ENCODE peak calls at places on chromosomes 5 and 9, in five cellular contexts. U, C, O, S and I are unnamed samples.

GRCh38 chr9:91273853-91274552 is 87.7 kb downstream of the AUH start:
- DNase-seq in U (no peak), C (peak), O (peak), S (no peak), I (peak)

GRCh38 chr5:64074533-64074932 is 91.1 kb upstream of the RNF180 start:
- DNase-seq in U (no peak), C (no peak), O (peak), S (no peak), I (no peak)

GRCh38 chr5:181042036-181042435 is 2.0 kb downstream of the BTNL9 start:
- DNase-seq in U (no peak), C (no peak), O (no peak), S (no peak), I (no peak)

GRCh38 chr9:26685857-26686256 is 206.7 kb downstream of the CAAP1 start:
- DNase-seq in U (no peak), C (no peak), O (peak), S (no peak), I (no peak)

GRCh38 chr5:39775458-39776365 is 350.9 kb upstream of the DAB2 start:
- DNase-seq in U (no peak), C (peak), O (peak), S (no peak), I (peak)

GRCh38 chr9:74821636-74822035 is 66.1 kb downstream of the TRPM6 start:
- DNase-seq in U (no peak), C (no peak), O (no peak), S (no peak), I (no peak)

GRCh38 chr9:113464286-113464660 is 746 bp downstream of the RGS3 start:
- DNase-seq in U (peak), C (no peak), O (no peak), S (no peak), I (no peak)

GRCh38 chr9:108575286-108575685 is 280.5 kb downstream of the ACTL7B start:
- DNase-seq in U (no peak), C (no peak), O (no peak), S (no peak), I (no peak)

GRCh38 chr9:86300701-86301100 is 18.4 kb upstream of the ISCA1 start:
- DNase-seq in U (no peak), C (no peak), O (no peak), S (no peak), I (no peak)

GRCh38 chr5:75566710-75567309 is 44.4 kb upstream of the ANKDD1B start:
- DNase-seq in U (no peak), C (peak), O (peak), S (no peak), I (peak)

GRCh38 chr5:38527475-38527874 is 29.0 kb downstream of the LIFR start:
- DNase-seq in U (no peak), C (no peak), O (no peak), S (no peak), I (no peak)

GRCh38 chr5:10599113-10599512 is 35.2 kb downstream of the ANKRD33B start:
- DNase-seq in U (no peak), C (no peak), O (no peak), S (no peak), I (no peak)

GRCh38 chr5:52898961-52899680 is 90.0 kb upstream of the ITGA2 start:
- DNase-seq in U (no peak), C (no peak), O (no peak), S (no peak), I (no peak)
- H3K4me3 ChIP-seq in U (no peak), C (no peak), O (no peak), S (no peak), I (no peak)

GRCh38 chr5:171337207-171337562 is 28.1 kb downstream of the TLX3 start:
- DNase-seq in U (no peak), C (no peak), O (no peak), S (no peak), I (no peak)
- H3K4me3 ChIP-seq in U (peak), C (peak), O (peak), S (no peak), I (peak)

GRCh38 chr5:150904479-150905311 is at the start of gene ZNF300:
- DNase-seq in U (peak), C (peak), O (peak), S (peak), I (no peak)
- H3K4me3 ChIP-seq in U (peak), C (peak), O (peak), S (peak), I (no peak)

GRCh38 chr9:6415266-6415665 is 2.3 kb downstream of the UHRF2 start:
- DNase-seq in U (no peak), C (no peak), O (no peak), S (no peak), I (no peak)
- H3K4me3 ChIP-seq in U (no peak), C (peak), O (peak), S (no peak), I (peak)

DNA sequence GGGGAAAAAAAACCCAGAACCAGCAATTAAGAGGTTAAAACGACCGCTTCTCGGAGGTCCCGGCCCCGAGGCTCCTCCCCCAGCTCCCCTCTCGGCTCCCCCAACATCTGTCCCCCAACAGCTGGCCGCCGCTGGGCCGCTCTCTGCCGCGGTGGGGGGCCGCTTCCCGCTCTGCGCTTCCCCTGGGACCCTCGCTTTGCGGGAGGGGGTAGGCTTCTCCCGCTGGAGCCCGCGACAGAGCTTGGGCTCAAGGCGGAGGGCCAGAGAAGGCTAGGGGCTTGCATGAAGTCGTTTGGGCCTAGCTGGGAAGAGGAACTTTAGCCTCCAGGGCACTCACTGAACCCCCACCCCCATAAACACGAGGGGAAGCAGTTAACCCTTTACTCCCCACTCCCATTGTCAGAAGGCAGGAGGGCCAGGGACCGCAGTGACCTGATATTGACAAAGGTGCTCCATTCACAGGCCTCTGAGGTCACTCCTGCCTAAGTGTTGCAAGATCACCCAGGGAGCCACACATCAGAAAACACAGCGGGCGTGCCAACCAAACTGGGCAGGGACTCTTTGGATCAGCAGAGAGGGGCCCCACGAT is 7.4 kb downstream of the LHX6 start:
- DNase-seq in U (no peak), C (no peak), O (no peak), S (no peak), I (no peak)
- H3K4me3 ChIP-seq in U (no peak), C (no peak), O (no peak), S (no peak), I (no peak)

GRCh38 chr5:77428526-77428925 is 63.6 kb downstream of the WDR41 start:
- DNase-seq in U (no peak), C (no peak), O (peak), S (no peak), I (no peak)
- H3K4me3 ChIP-seq in U (no peak), C (no peak), O (no peak), S (no peak), I (no peak)

GRCh38 chr5:72212171-72212570 is 104.9 kb downstream of the MAP1B start:
- DNase-seq in U (no peak), C (no peak), O (no peak), S (no peak), I (no peak)

GRCh38 chr5:72213482-72213881 is 106.2 kb downstream of the MAP1B start:
- DNase-seq in U (no peak), C (no peak), O (no peak), S (no peak), I (no peak)

GRCh38 chr5:72209515-72210115 is 102.3 kb downstream of the MAP1B start:
- DNase-seq in U (peak), C (no peak), O (no peak), S (no peak), I (no peak)

GRCh38 chr5:72208324-72208723 is 101.0 kb downstream of the MAP1B start:
- DNase-seq in U (no peak), C (no peak), O (no peak), S (no peak), I (no peak)

DNA sequence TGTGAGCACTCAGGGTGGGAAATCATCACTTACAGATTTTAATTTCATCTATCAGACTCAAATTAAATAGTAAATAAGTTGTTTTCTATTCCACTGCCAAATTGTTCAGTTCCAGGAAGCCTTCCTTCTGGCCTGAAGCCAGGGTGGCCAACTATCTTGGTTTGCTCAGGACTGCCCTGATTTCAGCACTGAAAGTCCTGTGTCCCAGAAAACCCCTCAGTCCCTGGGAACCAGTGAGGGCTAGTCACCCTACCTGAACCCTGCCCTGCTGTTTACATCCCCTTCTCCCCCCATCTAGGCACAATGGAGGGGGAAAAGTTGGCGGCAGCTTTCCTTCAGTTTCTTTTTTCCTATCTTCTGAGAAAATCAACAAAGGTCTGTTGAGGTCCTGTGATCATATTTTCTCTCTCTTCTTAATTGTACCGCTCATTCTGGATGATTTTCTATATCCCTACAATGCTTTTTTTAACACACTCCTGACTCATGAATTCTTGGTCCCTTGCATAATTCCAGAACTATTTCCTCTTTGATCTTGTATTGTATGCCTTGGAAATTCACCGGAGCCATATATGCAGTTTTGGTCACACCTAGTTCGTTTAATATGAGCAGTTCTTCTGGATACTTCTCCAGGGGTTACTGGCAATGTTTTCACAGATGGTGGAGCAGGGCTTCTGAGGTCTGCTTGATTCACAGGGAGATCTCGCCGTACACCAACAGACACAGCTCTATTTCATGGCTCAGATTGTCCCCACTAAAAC is 103.8 kb downstream of the MAP1B start:
- DNase-seq in U (no peak), C (peak), O (peak), S (peak), I (peak)
- H3K4me3 ChIP-seq in U (no peak), C (no peak), O (peak), S (no peak), I (no peak)

GRCh38 chr9:137126786-137127185 is 12.2 kb upstream of the GRIN1 start:
- DNase-seq in U (no peak), C (no peak), O (no peak), S (no peak), I (no peak)
- H3K4me3 ChIP-seq in U (no peak), C (peak), O (no peak), S (no peak), I (no peak)

GRCh38 chr9:17272510-17272909 is 137.7 kb downstream of the CNTLN start:
- DNase-seq in U (no peak), C (no peak), O (no peak), S (no peak), I (no peak)
- H3K4me3 ChIP-seq in U (no peak), C (no peak), O (no peak), S (no peak), I (no peak)

GRCh38 chr5:176929654-176930053 is 30.5 kb upstream of the HK3 start:
- DNase-seq in U (no peak), C (no peak), O (no peak), S (no peak), I (no peak)
- H3K4me3 ChIP-seq in U (no peak), C (no peak), O (no peak), S (no peak), I (no peak)